ENCODE peak calls at places on chromosomes 3 and 15, in five cellular contexts. R is vagina; I is CD8-positive, alpha-beta T cell; M is Peyer's patch; Z is aorta. N is an unnamed sample.

GRCh38 chr15:59157840-59158700 is 48.6 kb upstream of the LDHAL6B start:
- DNase-seq in R (no peak), I (no peak), M (no peak), Z (no peak), N (no peak)

GRCh38 chr3:169133178-169134161 is 530.0 kb downstream of the MECOM start:
- DNase-seq in R (no peak), I (no peak), M (no peak), Z (no peak), N (no peak)

GRCh38 chr3:111947179-111947727 is 31.6 kb upstream of the ABHD10 start:
- DNase-seq in R (no peak), I (no peak), M (no peak), Z (no peak), N (no peak)

GRCh38 chr3:63067999-63068645 is 192.9 kb upstream of the CADPS start:
- DNase-seq in R (no peak), I (no peak), M (no peak), Z (no peak), N (no peak)

GRCh38 chr3:167901087-167901486 is 165.6 kb downstream of the SERPINI1 start:
- DNase-seq in R (no peak), I (no peak), M (no peak), Z (no peak), N (no peak)

GRCh38 chr15:72229076-72229946 is 1.7 kb downstream of the PKM start:
- DNase-seq in R (no peak), I (peak; percentile 25), M (no peak), Z (peak; percentile 62), N (no peak)

GRCh38 chr15:60835974-60836373 is 357.0 kb upstream of the ICE2 start:
- DNase-seq in R (no peak), I (no peak), M (no peak), Z (no peak), N (no peak)

GRCh38 chr15:33149919-33150318 is 44.6 kb downstream of the FMN1 start:
- DNase-seq in R (no peak), I (no peak), M (no peak), Z (no peak), N (no peak)

GRCh38 chr15:45630958-45631691 is 3.7 kb upstream of the SQOR start:
- DNase-seq in R (no peak), I (no peak), M (no peak), Z (peak; percentile 63), N (no peak)

DNA sequence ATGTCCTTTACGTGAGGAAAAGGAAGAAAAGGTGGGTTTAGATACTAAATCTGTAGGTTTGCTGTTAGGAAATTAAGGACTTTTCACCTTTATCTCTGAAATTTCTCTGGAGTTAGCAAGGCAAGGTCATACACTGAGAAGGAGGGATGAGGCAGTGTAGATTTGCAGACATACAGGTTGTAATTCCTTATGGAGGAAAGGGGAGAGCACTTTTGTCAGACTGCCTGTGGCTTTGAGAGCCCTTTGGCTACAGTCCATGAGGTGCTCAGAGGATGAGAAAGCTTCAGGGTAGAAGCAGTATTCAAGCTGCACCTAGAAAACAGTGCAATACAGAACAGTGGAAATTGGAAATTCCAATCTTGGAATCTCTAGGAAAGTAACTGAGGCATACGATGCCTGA is 8.3 kb downstream of the RPL14 start:
- DNase-seq in R (no peak), I (no peak), M (no peak), Z (no peak), N (no peak)
- H3K36me3 ChIP-seq in R (peaks cover 40% of the 10 kb centered on the region), I (peaks cover 12% of the 10 kb centered on the region), M (no peaks in the 10 kb centered on the region), Z (peaks cover 3% of the 10 kb centered on the region), N (peaks cover 69% of the 10 kb centered on the region)

GRCh38 chr3:85837402-85837801 is 878.6 kb downstream of the CADM2 start:
- DNase-seq in R (no peak), I (no peak), M (no peak), Z (no peak), N (no peak)
- H3K27me3 ChIP-seq in R (no peaks in the 10 kb centered on the region), I (no peaks in the 10 kb centered on the region), M (no peaks in the 10 kb centered on the region), Z (no peaks in the 10 kb centered on the region), N (no peaks in the 10 kb centered on the region)

DNA sequence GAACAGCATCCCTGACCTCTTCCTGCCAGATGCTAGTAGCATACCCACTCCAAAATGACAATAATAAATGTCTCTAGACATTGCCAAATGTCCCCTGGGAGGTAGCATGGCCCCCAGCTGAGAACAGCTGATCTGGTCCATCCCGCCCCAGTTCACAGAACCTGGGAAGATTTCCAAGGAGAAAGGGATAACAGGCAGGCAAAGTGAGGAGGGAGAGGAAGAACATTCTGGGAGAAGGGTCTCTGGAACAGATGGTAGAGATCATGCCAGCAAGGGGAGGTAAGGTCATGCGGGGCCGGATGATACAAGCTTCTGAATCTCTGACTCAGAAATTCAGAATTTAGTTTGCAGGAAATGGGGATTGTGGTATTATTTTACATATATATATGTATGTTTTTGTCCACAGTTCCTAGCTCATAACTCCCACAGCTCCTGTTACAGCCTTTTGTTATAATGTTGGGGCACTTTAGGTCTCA is 192.7 kb downstream of the SUCLG2 start:
- DNase-seq in R (no peak), I (no peak), M (no peak), Z (no peak), N (no peak)
- H3K27ac ChIP-seq in R (no peak overlapping the region), I (no peak overlapping the region), M (no peak overlapping the region), Z (no peak overlapping the region), N (no peak overlapping the region)

DNA sequence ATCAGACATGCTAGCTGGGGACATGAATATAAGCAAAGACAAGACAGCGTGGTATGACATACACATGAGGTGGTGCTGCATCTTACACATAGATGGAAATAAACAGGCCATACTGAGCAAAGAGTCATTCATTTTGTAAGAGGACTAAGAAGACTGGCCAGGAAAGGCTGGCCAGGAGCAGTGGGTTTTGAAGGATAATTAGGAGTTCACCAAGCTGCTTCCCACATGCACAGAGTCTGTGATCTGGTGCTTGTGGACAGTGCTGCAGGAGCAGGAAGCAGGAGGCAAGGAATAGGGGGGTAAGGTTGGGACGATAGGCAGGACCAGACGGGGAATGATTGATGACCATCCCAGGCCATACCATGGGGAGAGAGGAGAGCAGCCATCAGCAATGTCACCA is 41.5 kb downstream of the ST8SIA2 start:
- DNase-seq in R (no peak), I (no peak), M (no peak), Z (no peak), N (no peak)
- H3K36me3 ChIP-seq in R (no peaks in the 10 kb centered on the region), I (no peaks in the 10 kb centered on the region), M (no peaks in the 10 kb centered on the region), Z (no peaks in the 10 kb centered on the region), N (no peaks in the 10 kb centered on the region)

GRCh38 chr15:100881573-100882336 is 2.1 kb downstream of the ALDH1A3 start:
- DNase-seq in R (no peak), I (no peak), M (no peak), Z (no peak), N (no peak)
- H3K27me3 ChIP-seq in R (no peaks in the 10 kb centered on the region), I (peaks cover 8% of the 10 kb centered on the region), M (no peaks in the 10 kb centered on the region), Z (no peaks in the 10 kb centered on the region), N (peaks cover 9% of the 10 kb centered on the region)

GRCh38 chr15:90213123-90213817 is 12.1 kb downstream of the SEMA4B start:
- DNase-seq in R (no peak), I (no peak), M (peak; percentile 74), Z (peak; percentile 36), N (peak; percentile 90)
- H3K27ac ChIP-seq in R (peak overlapping the region; percentile 49), I (no peak overlapping the region), M (peak overlapping the region; percentile 95), Z (no peak overlapping the region), N (peak overlapping the region; percentile 84)

DNA sequence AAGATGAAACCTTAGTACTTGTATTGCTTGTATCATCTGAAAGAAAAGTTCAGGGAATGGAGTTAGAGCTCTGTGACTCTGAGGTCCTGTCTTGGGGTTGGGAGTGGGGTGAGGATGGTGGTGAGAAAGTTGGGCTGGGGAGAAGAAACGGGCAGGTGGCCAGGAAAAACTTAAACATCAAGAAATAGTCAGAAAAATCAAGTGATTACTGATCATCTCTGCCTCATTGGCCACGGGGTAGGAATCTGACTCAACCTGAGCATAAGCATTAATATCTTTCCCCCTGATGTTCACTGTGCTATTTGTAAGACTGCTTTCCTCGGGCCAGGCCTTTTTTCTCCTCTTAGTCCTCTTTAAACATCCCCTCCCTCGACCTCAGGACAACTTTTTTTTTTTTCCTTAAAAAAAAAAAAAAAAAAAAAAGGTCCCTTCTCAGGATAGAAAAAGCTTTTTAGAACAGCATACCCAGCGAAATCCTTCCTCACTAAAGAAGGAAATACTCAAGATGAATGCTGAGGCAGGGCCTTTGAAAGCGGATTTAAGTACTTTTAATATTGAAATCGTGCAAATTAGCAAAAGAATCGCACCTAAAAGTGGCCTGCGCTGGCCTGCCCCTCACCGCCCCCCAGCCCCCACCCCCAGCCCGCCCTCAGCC is 5.7 kb downstream of the MEIS2 start:
- DNase-seq in R (no peak), I (no peak), M (no peak), Z (no peak), N (no peak)
- H3K36me3 ChIP-seq in R (no peaks in the 10 kb centered on the region), I (no peaks in the 10 kb centered on the region), M (no peaks in the 10 kb centered on the region), Z (no peaks in the 10 kb centered on the region), N (peaks cover 14% of the 10 kb centered on the region)

N was measured in stomach.